ENCODE peak calls at places on chromosomes 11 and 22, in four cellular contexts. A, S, K and O are unnamed samples.

GRCh38 chr22:25490869-25491268 is 73.6 kb upstream of the GRK3 start:
- DNase-seq in A (no peak), S (no peak), K (no peak), O (no peak)

GRCh38 chr22:42353883-42354727 is 78.1 kb downstream of the NFAM1 start:
- DNase-seq in A (no peak), S (no peak), K (no peak), O (no peak)

GRCh38 chr11:48047616-48048015 is 67.3 kb downstream of the PTPRJ start:
- DNase-seq in A (no peak), S (no peak), K (no peak), O (no peak)

GRCh38 chr11:11171854-11172253 is 181.2 kb downstream of the CSNK2A3 start:
- DNase-seq in A (no peak), S (no peak), K (peak), O (no peak)

GRCh38 chr11:18329196-18329870 is 7.0 kb downstream of the GTF2H1 start:
- DNase-seq in A (no peak), S (no peak), K (no peak), O (no peak)

GRCh38 chr11:38562562-38562961 is 1964.5 kb upstream of the RAG2 start:
- DNase-seq in A (no peak), S (no peak), K (no peak), O (no peak)

GRCh38 chr11:118691926-118692830 is 12.7 kb upstream of the TREH start:
- DNase-seq in A (peak), S (no peak), K (peak), O (no peak)

GRCh38 chr11:66327171-66328035 is 8.8 kb downstream of the RIN1 start:
- DNase-seq in A (no peak), S (no peak), K (peak), O (no peak)

GRCh38 chr11:77094841-77095365 is 7.7 kb upstream of the OMP start:
- DNase-seq in A (no peak), S (peak), K (no peak), O (no peak)